ENCODE peak calls at places on chromosomes 13 and 19, in eight cellular contexts. One of them, this sample, is unnamed.

GRCh38 chr13:41811588-41812021 is 149.3 kb downstream of the VWA8 start:
- DNase-seq in stimulated activated naive CD8-positive, alpha-beta T cell treated with anti-CD3 and anti-CD28 coated beads, Interleukin-15, Interleukin-2, amounts not matched to agents 100 U/mL and 50 U/mL, for 24 hours: no peak
- DNase-seq in stimulated activated effector memory CD8-positive, alpha-beta T cell treated with anti-CD3 and anti-CD28 coated beads, Interleukin-12 subunit alpha, Interleukin-12 subunit beta, amount 100 ng/mL, for 72 hours: no peak
- DNase-seq in T-helper 17 cell: no peak
- DNase-seq in omental fat pad: no peak
- DNase-seq in GF-D8: no peak
- DNase-seq in mucosa of gallbladder: no peak
- DNase-seq in upper lobe of right lung: no peak
- DNase-seq in this sample: no peak

GRCh38 chr13:36251528-36251927 is 37.2 kb upstream of the SOHLH2 start:
- DNase-seq in stimulated activated naive CD8-positive, alpha-beta T cell treated with anti-CD3 and anti-CD28 coated beads, Interleukin-15, Interleukin-2, amounts not matched to agents 100 U/mL and 50 U/mL, for 24 hours: no peak
- DNase-seq in stimulated activated effector memory CD8-positive, alpha-beta T cell treated with anti-CD3 and anti-CD28 coated beads, Interleukin-12 subunit alpha, Interleukin-12 subunit beta, amount 100 ng/mL, for 72 hours: no peak
- DNase-seq in T-helper 17 cell: no peak
- DNase-seq in omental fat pad: no peak
- DNase-seq in GF-D8: no peak
- DNase-seq in mucosa of gallbladder: no peak
- DNase-seq in upper lobe of right lung: no peak
- DNase-seq in this sample: no peak

GRCh38 chr19:35168261-35168660 is 13.7 kb downstream of the FXYD5 start:
- DNase-seq in stimulated activated naive CD8-positive, alpha-beta T cell treated with anti-CD3 and anti-CD28 coated beads, Interleukin-15, Interleukin-2, amounts not matched to agents 100 U/mL and 50 U/mL, for 24 hours: no peak
- DNase-seq in stimulated activated effector memory CD8-positive, alpha-beta T cell treated with anti-CD3 and anti-CD28 coated beads, Interleukin-12 subunit alpha, Interleukin-12 subunit beta, amount 100 ng/mL, for 72 hours: peak
- DNase-seq in T-helper 17 cell: no peak
- DNase-seq in omental fat pad: no peak
- DNase-seq in GF-D8: no peak
- DNase-seq in mucosa of gallbladder: peak
- DNase-seq in upper lobe of right lung: peak
- DNase-seq in this sample: no peak

GRCh38 chr19:4430760-4431159 is 26.8 kb downstream of the UBXN6 start:
- DNase-seq in stimulated activated naive CD8-positive, alpha-beta T cell treated with anti-CD3 and anti-CD28 coated beads, Interleukin-15, Interleukin-2, amounts not matched to agents 100 U/mL and 50 U/mL, for 24 hours: no peak
- DNase-seq in stimulated activated effector memory CD8-positive, alpha-beta T cell treated with anti-CD3 and anti-CD28 coated beads, Interleukin-12 subunit alpha, Interleukin-12 subunit beta, amount 100 ng/mL, for 72 hours: no peak
- DNase-seq in T-helper 17 cell: no peak
- DNase-seq in omental fat pad: no peak
- DNase-seq in GF-D8: peak
- DNase-seq in mucosa of gallbladder: no peak
- DNase-seq in upper lobe of right lung: no peak
- DNase-seq in this sample: peak

GRCh38 chr13:77429320-77430142 is 102.6 kb upstream of the MYCBP2 start:
- DNase-seq in stimulated activated naive CD8-positive, alpha-beta T cell treated with anti-CD3 and anti-CD28 coated beads, Interleukin-15, Interleukin-2, amounts not matched to agents 100 U/mL and 50 U/mL, for 24 hours: peak
- DNase-seq in stimulated activated effector memory CD8-positive, alpha-beta T cell treated with anti-CD3 and anti-CD28 coated beads, Interleukin-12 subunit alpha, Interleukin-12 subunit beta, amount 100 ng/mL, for 72 hours: peak
- DNase-seq in T-helper 17 cell: no peak
- DNase-seq in omental fat pad: no peak
- DNase-seq in GF-D8: no peak
- DNase-seq in mucosa of gallbladder: no peak
- DNase-seq in upper lobe of right lung: no peak
- DNase-seq in this sample: peak

GRCh38 chr13:88649855-88650254 is 978.7 kb downstream of the SLITRK5 start:
- DNase-seq in stimulated activated naive CD8-positive, alpha-beta T cell treated with anti-CD3 and anti-CD28 coated beads, Interleukin-15, Interleukin-2, amounts not matched to agents 100 U/mL and 50 U/mL, for 24 hours: no peak
- DNase-seq in stimulated activated effector memory CD8-positive, alpha-beta T cell treated with anti-CD3 and anti-CD28 coated beads, Interleukin-12 subunit alpha, Interleukin-12 subunit beta, amount 100 ng/mL, for 72 hours: no peak
- DNase-seq in T-helper 17 cell: no peak
- DNase-seq in omental fat pad: no peak
- DNase-seq in GF-D8: no peak
- DNase-seq in mucosa of gallbladder: no peak
- DNase-seq in upper lobe of right lung: no peak
- DNase-seq in this sample: no peak

GRCh38 chr13:30396434-30397075 is 25.7 kb upstream of the UBE2L5 start:
- DNase-seq in stimulated activated naive CD8-positive, alpha-beta T cell treated with anti-CD3 and anti-CD28 coated beads, Interleukin-15, Interleukin-2, amounts not matched to agents 100 U/mL and 50 U/mL, for 24 hours: no peak
- DNase-seq in stimulated activated effector memory CD8-positive, alpha-beta T cell treated with anti-CD3 and anti-CD28 coated beads, Interleukin-12 subunit alpha, Interleukin-12 subunit beta, amount 100 ng/mL, for 72 hours: no peak
- DNase-seq in T-helper 17 cell: no peak
- DNase-seq in omental fat pad: no peak
- DNase-seq in GF-D8: no peak
- DNase-seq in mucosa of gallbladder: no peak
- DNase-seq in upper lobe of right lung: no peak
- DNase-seq in this sample: no peak

GRCh38 chr19:24033962-24034342 is 53.0 kb upstream of the ZNF254 start:
- DNase-seq in stimulated activated naive CD8-positive, alpha-beta T cell treated with anti-CD3 and anti-CD28 coated beads, Interleukin-15, Interleukin-2, amounts not matched to agents 100 U/mL and 50 U/mL, for 24 hours: peak
- DNase-seq in stimulated activated effector memory CD8-positive, alpha-beta T cell treated with anti-CD3 and anti-CD28 coated beads, Interleukin-12 subunit alpha, Interleukin-12 subunit beta, amount 100 ng/mL, for 72 hours: peak
- DNase-seq in T-helper 17 cell: no peak
- DNase-seq in omental fat pad: peak
- DNase-seq in GF-D8: peak
- DNase-seq in mucosa of gallbladder: peak
- DNase-seq in upper lobe of right lung: peak
- DNase-seq in this sample: no peak

GRCh38 chr13:20137875-20138274 is 23.0 kb downstream of the GJA3 start:
- DNase-seq in stimulated activated naive CD8-positive, alpha-beta T cell treated with anti-CD3 and anti-CD28 coated beads, Interleukin-15, Interleukin-2, amounts not matched to agents 100 U/mL and 50 U/mL, for 24 hours: no peak
- DNase-seq in stimulated activated effector memory CD8-positive, alpha-beta T cell treated with anti-CD3 and anti-CD28 coated beads, Interleukin-12 subunit alpha, Interleukin-12 subunit beta, amount 100 ng/mL, for 72 hours: no peak
- DNase-seq in T-helper 17 cell: no peak
- DNase-seq in omental fat pad: no peak
- DNase-seq in GF-D8: no peak
- DNase-seq in mucosa of gallbladder: no peak
- DNase-seq in upper lobe of right lung: no peak
- DNase-seq in this sample: no peak

GRCh38 chr13:109869312-109870237 is 83.2 kb upstream of the IRS2 start:
- DNase-seq in stimulated activated naive CD8-positive, alpha-beta T cell treated with anti-CD3 and anti-CD28 coated beads, Interleukin-15, Interleukin-2, amounts not matched to agents 100 U/mL and 50 U/mL, for 24 hours: peak
- DNase-seq in stimulated activated effector memory CD8-positive, alpha-beta T cell treated with anti-CD3 and anti-CD28 coated beads, Interleukin-12 subunit alpha, Interleukin-12 subunit beta, amount 100 ng/mL, for 72 hours: no peak
- DNase-seq in T-helper 17 cell: no peak
- DNase-seq in omental fat pad: no peak
- DNase-seq in GF-D8: no peak
- DNase-seq in mucosa of gallbladder: peak
- DNase-seq in upper lobe of right lung: peak
- DNase-seq in this sample: no peak

GRCh38 chr13:81377926-81378325 is 1037.0 kb upstream of the SPRY2 start:
- DNase-seq in stimulated activated naive CD8-positive, alpha-beta T cell treated with anti-CD3 and anti-CD28 coated beads, Interleukin-15, Interleukin-2, amounts not matched to agents 100 U/mL and 50 U/mL, for 24 hours: no peak
- DNase-seq in stimulated activated effector memory CD8-positive, alpha-beta T cell treated with anti-CD3 and anti-CD28 coated beads, Interleukin-12 subunit alpha, Interleukin-12 subunit beta, amount 100 ng/mL, for 72 hours: no peak
- DNase-seq in T-helper 17 cell: no peak
- DNase-seq in omental fat pad: no peak
- DNase-seq in GF-D8: no peak
- DNase-seq in mucosa of gallbladder: no peak
- DNase-seq in upper lobe of right lung: no peak
- DNase-seq in this sample: no peak

GRCh38 chr19:29549105-29550070 is 23.6 kb downstream of the VSTM2B start:
- DNase-seq in stimulated activated naive CD8-positive, alpha-beta T cell treated with anti-CD3 and anti-CD28 coated beads, Interleukin-15, Interleukin-2, amounts not matched to agents 100 U/mL and 50 U/mL, for 24 hours: no peak
- DNase-seq in stimulated activated effector memory CD8-positive, alpha-beta T cell treated with anti-CD3 and anti-CD28 coated beads, Interleukin-12 subunit alpha, Interleukin-12 subunit beta, amount 100 ng/mL, for 72 hours: no peak
- DNase-seq in T-helper 17 cell: no peak
- DNase-seq in omental fat pad: no peak
- DNase-seq in GF-D8: no peak
- DNase-seq in mucosa of gallbladder: no peak
- DNase-seq in upper lobe of right lung: peak
- DNase-seq in this sample: no peak

GRCh38 chr13:26465514-26465913 is 92.0 kb upstream of the WASF3 start:
- DNase-seq in stimulated activated naive CD8-positive, alpha-beta T cell treated with anti-CD3 and anti-CD28 coated beads, Interleukin-15, Interleukin-2, amounts not matched to agents 100 U/mL and 50 U/mL, for 24 hours: no peak
- DNase-seq in stimulated activated effector memory CD8-positive, alpha-beta T cell treated with anti-CD3 and anti-CD28 coated beads, Interleukin-12 subunit alpha, Interleukin-12 subunit beta, amount 100 ng/mL, for 72 hours: peak
- DNase-seq in T-helper 17 cell: no peak
- DNase-seq in omental fat pad: no peak
- DNase-seq in GF-D8: no peak
- DNase-seq in mucosa of gallbladder: no peak
- DNase-seq in upper lobe of right lung: no peak
- DNase-seq in this sample: no peak

GRCh38 chr19:17719730-17720486 is 628 bp downstream of the MAP1S start:
- DNase-seq in stimulated activated naive CD8-positive, alpha-beta T cell treated with anti-CD3 and anti-CD28 coated beads, Interleukin-15, Interleukin-2, amounts not matched to agents 100 U/mL and 50 U/mL, for 24 hours: peak
- DNase-seq in stimulated activated effector memory CD8-positive, alpha-beta T cell treated with anti-CD3 and anti-CD28 coated beads, Interleukin-12 subunit alpha, Interleukin-12 subunit beta, amount 100 ng/mL, for 72 hours: peak
- DNase-seq in T-helper 17 cell: no peak
- DNase-seq in omental fat pad: no peak
- DNase-seq in GF-D8: no peak
- DNase-seq in mucosa of gallbladder: peak
- DNase-seq in upper lobe of right lung: peak
- DNase-seq in this sample: no peak